ENCODE peak calls at places on chromosomes 4 and X, in nine cellular contexts. D, Q, H, Z, L, A, F, C and O are unnamed samples.

GRCh38 chr4:110196206-110196870 is 2.1 kb downstream of the ELOVL6 start:
- DNase-seq in D (peak), Q (peak), F (peak), C (peak), Z (peak), L (peak), H (no peak), A (peak), O (peak)

GRCh38 chr4:140993969-140994459 is 139.3 kb downstream of the RNF150 start:
- DNase-seq in H (no peak), D (no peak), C (no peak), L (no peak), A (no peak), Q (no peak), Z (no peak), F (no peak), O (no peak)

GRCh38 chr4:77695769-77696168 is 90.1 kb downstream of the CXCL13 start:
- DNase-seq in C (no peak), A (peak), D (no peak), H (peak), Q (no peak), L (no peak), Z (no peak), F (no peak), O (no peak)

GRCh38 chr4:37815591-37815990 is 10.9 kb upstream of the PGM2 start:
- DNase-seq in F (no peak), A (no peak), Q (no peak), L (no peak), D (no peak), Z (no peak), C (no peak), H (no peak), O (no peak)

GRCh38 chr4:1026115-1026514 is 14.7 kb downstream of the FGFRL1 start:
- DNase-seq in Z (no peak), D (peak), F (no peak), C (no peak), L (peak), H (peak), Q (no peak), A (no peak), O (no peak)

GRCh38 chr4:187826725-187827124 is 168.8 kb upstream of the ZFP42 start:
- DNase-seq in L (no peak), C (no peak), D (no peak), Z (no peak), A (no peak), F (no peak), Q (no peak), H (no peak), O (no peak)

GRCh38 chrX:39985551-39985950 is 112.2 kb downstream of the BCOR start:
- DNase-seq in D (no peak), F (no peak), C (no peak), H (no peak), A (no peak), Q (no peak), Z (no peak), L (no peak), O (no peak)

GRCh38 chr4:76430519-76431388 is 4.3 kb upstream of the SHROOM3 start:
- DNase-seq in A (peak), L (no peak), C (no peak), D (no peak), Z (peak), F (no peak), H (peak), Q (peak), O (no peak)

GRCh38 chr4:181821039-181822004 is 421.9 kb upstream of the TENM3 start:
- DNase-seq in A (no peak), L (no peak), C (no peak), H (no peak), Q (no peak), F (no peak), D (no peak), Z (no peak), O (no peak)

GRCh38 chrX:10656214-10656613 is 35.8 kb upstream of the MID1 start:
- DNase-seq in Q (no peak), Z (no peak), D (no peak), A (no peak), F (no peak), C (no peak), L (no peak), H (no peak), O (no peak)

GRCh38 chr4:125268065-125268755 is 46.5 kb upstream of the FAT4 start:
- DNase-seq in H (no peak), Z (no peak), C (no peak), L (no peak), Q (no peak), A (no peak), F (no peak), D (no peak), O (no peak)

GRCh38 chrX:118188977-118189376 is 72.4 kb upstream of the KLHL13 start:
- DNase-seq in A (peak), Z (no peak), L (no peak), C (no peak), F (no peak), D (no peak), H (peak), Q (no peak), O (no peak)

GRCh38 chr4:159455675-159456235 is 352.9 kb downstream of the RAPGEF2 start:
- DNase-seq in F (peak), Q (peak), A (peak), L (no peak), C (no peak), H (peak), D (no peak), Z (no peak), O (no peak)

GRCh38 chr4:109231331-109231730 is 71.1 kb downstream of the COL25A1 start:
- DNase-seq in A (no peak), Q (no peak), L (no peak), F (no peak), C (no peak), H (no peak), Z (no peak), D (no peak), O (no peak)

GRCh38 chr4:8079031-8079885 is 79.4 kb downstream of the ABLIM2 start:
- DNase-seq in Z (no peak), H (peak), Q (no peak), A (peak), D (no peak), F (no peak), C (peak), L (no peak), O (no peak)

GRCh38 chr4:181860668-181861067 is 382.5 kb upstream of the TENM3 start:
- DNase-seq in Z (no peak), L (no peak), F (no peak), C (no peak), H (no peak), D (no peak), A (no peak), Q (no peak), O (no peak)

GRCh38 chrX:129783176-129783776 is 3.5 kb downstream of the SASH3 start:
- DNase-seq in D (no peak), A (no peak), C (no peak), Z (no peak), L (no peak), Q (no peak), F (no peak), H (no peak), O (no peak)

GRCh38 chrX:49171752-49172279 is at the start of gene PLP2:
- DNase-seq in Q (no peak), Z (peak), H (peak), D (peak), A (peak), F (no peak), C (peak), L (peak), O (peak)

GRCh38 chr4:122898370-122899150 is 23.8 kb downstream of the NUDT6 start:
- DNase-seq in H (peak), Q (no peak), D (no peak), A (no peak), C (no peak), F (no peak), Z (no peak), L (no peak), O (no peak)

GRCh38 chrX:107673933-107674479 is 45.7 kb downstream of the PRPS1 start:
- DNase-seq in L (peak), F (no peak), A (peak), D (peak), Z (peak), Q (no peak), C (peak), H (peak), O (peak)

GRCh38 chr4:149997881-149998421 is 80.3 kb upstream of the DCLK2 start:
- DNase-seq in Z (no peak), D (no peak), A (no peak), C (no peak), L (no peak), F (no peak), H (no peak), Q (no peak), O (no peak)

GRCh38 chr4:25908491-25908901 is 5.5 kb upstream of the SMIM20 start:
- DNase-seq in Q (peak), L (no peak), A (peak), D (no peak), Z (no peak), H (peak), C (no peak), F (no peak), O (no peak)

GRCh38 chr4:142307857-142308256 is 538.2 kb downstream of the INPP4B start:
- DNase-seq in C (no peak), Z (no peak), D (no peak), A (no peak), F (no peak), Q (no peak), L (no peak), H (no peak), O (no peak)

GRCh38 chrX:41900321-41900720 is 23.0 kb downstream of the CASK start:
- DNase-seq in D (no peak), A (no peak), F (no peak), C (no peak), H (no peak), Q (no peak), Z (no peak), L (no peak), O (no peak)

GRCh38 chr4:3417448-3417847 is 24.3 kb upstream of the HGFAC start:
- DNase-seq in C (no peak), A (no peak), L (no peak), Q (no peak), H (no peak), D (no peak), F (no peak), Z (no peak), O (no peak)

GRCh38 chrX:63250253-63250868 is 100.8 kb downstream of the SPIN4 start:
- DNase-seq in L (peak), Z (no peak), C (no peak), H (peak), F (peak), D (peak), A (no peak), Q (peak), O (no peak)

GRCh38 chr4:177547985-177548384 is 105.7 kb upstream of the AGA start:
- DNase-seq in Z (no peak), D (no peak), C (no peak), L (no peak), F (no peak), H (no peak), Q (no peak), A (no peak), O (no peak)

GRCh38 chr4:2290488-2290887 is 28.6 kb upstream of the MXD4 start:
- DNase-seq in F (no peak), C (no peak), A (no peak), D (no peak), H (no peak), Z (no peak), L (no peak), Q (no peak), O (no peak)

GRCh38 chrX:106894392-106894909 is 8.7 kb downstream of the RIPPLY1 start:
- DNase-seq in D (peak), Z (peak), H (peak), Q (peak), C (peak), L (peak), F (peak), A (peak), O (peak)

GRCh38 chr4:118124977-118125376 is 90.7 kb downstream of the NDST3 start:
- DNase-seq in Z (no peak), Q (no peak), F (no peak), L (no peak), H (no peak), C (no peak), A (no peak), D (no peak), O (no peak)